ENCODE peak calls at places on chromosomes 12 and 14, in five cellular contexts. One of them, this sample, is unnamed. For H3K9me3, the result is how much of the 10 kb centered on the place peaks cover.

GRCh38 chr14:85481471-85481870 is 48.5 kb upstream of the FLRT2 start:
- DNase-seq in lower lobe of right lung: no peak
- DNase-seq in IMR-90: no peak
- DNase-seq in prostate gland: no peak
- DNase-seq in neural progenitor cell: no peak
- DNase-seq in this sample: no peak

GRCh38 chr14:101192661-101193000 is 289.1 kb upstream of the RTL1 start:
- DNase-seq in IMR-90: no peak
- DNase-seq in neural progenitor cell: no peak
- DNase-seq in prostate gland: no peak
- DNase-seq in lower lobe of right lung: no peak
- DNase-seq in this sample: no peak

GRCh38 chr14:68968051-68968450 is 11.1 kb downstream of the ACTN1 start:
- DNase-seq in prostate gland: no peak
- DNase-seq in neural progenitor cell: no peak
- DNase-seq in lower lobe of right lung: no peak
- DNase-seq in IMR-90: no peak
- DNase-seq in this sample: no peak

GRCh38 chr12:31715283-31715825 is 13.5 kb downstream of the AMN1 start:
- DNase-seq in neural progenitor cell: no peak
- DNase-seq in IMR-90: peak
- DNase-seq in lower lobe of right lung: no peak
- DNase-seq in prostate gland: no peak
- DNase-seq in this sample: no peak

GRCh38 chr12:71174146-71174545 is 16.3 kb upstream of the TSPAN8 start:
- DNase-seq in prostate gland: no peak
- DNase-seq in neural progenitor cell: no peak
- DNase-seq in lower lobe of right lung: no peak
- DNase-seq in IMR-90: no peak
- DNase-seq in this sample: no peak

GRCh38 chr12:124750787-124751471 is 112.7 kb downstream of the SCARB1 start:
- DNase-seq in IMR-90: no peak
- DNase-seq in neural progenitor cell: peak
- DNase-seq in lower lobe of right lung: no peak
- DNase-seq in prostate gland: no peak
- DNase-seq in this sample: peak

GRCh38 chr12:120075034-120075616 is 41.4 kb downstream of the RAB35 start:
- DNase-seq in IMR-90: no peak
- DNase-seq in lower lobe of right lung: no peak
- DNase-seq in prostate gland: no peak
- DNase-seq in neural progenitor cell: no peak
- DNase-seq in this sample: no peak

GRCh38 chr14:59755388-59755787 is 115.2 kb downstream of the RTN1 start:
- DNase-seq in IMR-90: no peak
- DNase-seq in neural progenitor cell: no peak
- DNase-seq in prostate gland: no peak
- DNase-seq in lower lobe of right lung: no peak
- DNase-seq in this sample: no peak

GRCh38 chr12:106146987-106147386 is 8.2 kb upstream of the NUAK1 start:
- DNase-seq in neural progenitor cell: no peak
- DNase-seq in IMR-90: no peak
- DNase-seq in lower lobe of right lung: no peak
- DNase-seq in prostate gland: no peak
- DNase-seq in this sample: no peak

GRCh38 chr12:94280063-94280462 is 131.7 kb downstream of the PLXNC1 start:
- DNase-seq in lower lobe of right lung: no peak
- DNase-seq in neural progenitor cell: no peak
- DNase-seq in IMR-90: no peak
- DNase-seq in prostate gland: no peak
- DNase-seq in this sample: no peak

GRCh38 chr14:36346052-36346451 is 25.6 kb upstream of the MBIP start:
- DNase-seq in neural progenitor cell: no peak
- DNase-seq in prostate gland: no peak
- DNase-seq in IMR-90: no peak
- DNase-seq in lower lobe of right lung: no peak
- DNase-seq in this sample: no peak

GRCh38 chr14:23351681-23352505 is 794 bp downstream of the SLC22A17 start:
- DNase-seq in neural progenitor cell: peak
- DNase-seq in IMR-90: no peak
- DNase-seq in prostate gland: no peak
- DNase-seq in lower lobe of right lung: no peak
- DNase-seq in this sample: peak

GRCh38 chr12:52546126-52546525 is 6.8 kb downstream of the KRT71 start:
- DNase-seq in IMR-90: no peak
- DNase-seq in prostate gland: no peak
- DNase-seq in lower lobe of right lung: no peak
- DNase-seq in neural progenitor cell: no peak
- DNase-seq in this sample: no peak

GRCh38 chr12:120849765-120850164 is 54.4 kb downstream of the SPPL3 start:
- DNase-seq in prostate gland: peak
- DNase-seq in IMR-90: peak
- DNase-seq in neural progenitor cell: no peak
- DNase-seq in lower lobe of right lung: no peak
- DNase-seq in this sample: peak

GRCh38 chr12:15146585-15146984 is 74.6 kb downstream of the RERG start:
- DNase-seq in prostate gland: no peak
- DNase-seq in neural progenitor cell: peak
- DNase-seq in lower lobe of right lung: no peak
- DNase-seq in IMR-90: peak
- DNase-seq in this sample: no peak

GRCh38 chr14:73913256-73913655 is 26.6 kb downstream of the ZNF410 start:
- DNase-seq in neural progenitor cell: no peak
- DNase-seq in lower lobe of right lung: no peak
- DNase-seq in prostate gland: no peak
- DNase-seq in IMR-90: peak
- DNase-seq in this sample: no peak

GRCh38 chr12:56991319-56991906 is 14.9 kb downstream of the ZBTB39 start:
- DNase-seq in neural progenitor cell: no peak
- DNase-seq in lower lobe of right lung: peak
- DNase-seq in IMR-90: no peak
- DNase-seq in prostate gland: no peak
- DNase-seq in this sample: peak

GRCh38 chr12:19064713-19065112 is 64.8 kb upstream of the PLEKHA5 start:
- DNase-seq in prostate gland: no peak
- DNase-seq in neural progenitor cell: no peak
- DNase-seq in lower lobe of right lung: no peak
- DNase-seq in IMR-90: no peak
- DNase-seq in this sample: no peak

DNA sequence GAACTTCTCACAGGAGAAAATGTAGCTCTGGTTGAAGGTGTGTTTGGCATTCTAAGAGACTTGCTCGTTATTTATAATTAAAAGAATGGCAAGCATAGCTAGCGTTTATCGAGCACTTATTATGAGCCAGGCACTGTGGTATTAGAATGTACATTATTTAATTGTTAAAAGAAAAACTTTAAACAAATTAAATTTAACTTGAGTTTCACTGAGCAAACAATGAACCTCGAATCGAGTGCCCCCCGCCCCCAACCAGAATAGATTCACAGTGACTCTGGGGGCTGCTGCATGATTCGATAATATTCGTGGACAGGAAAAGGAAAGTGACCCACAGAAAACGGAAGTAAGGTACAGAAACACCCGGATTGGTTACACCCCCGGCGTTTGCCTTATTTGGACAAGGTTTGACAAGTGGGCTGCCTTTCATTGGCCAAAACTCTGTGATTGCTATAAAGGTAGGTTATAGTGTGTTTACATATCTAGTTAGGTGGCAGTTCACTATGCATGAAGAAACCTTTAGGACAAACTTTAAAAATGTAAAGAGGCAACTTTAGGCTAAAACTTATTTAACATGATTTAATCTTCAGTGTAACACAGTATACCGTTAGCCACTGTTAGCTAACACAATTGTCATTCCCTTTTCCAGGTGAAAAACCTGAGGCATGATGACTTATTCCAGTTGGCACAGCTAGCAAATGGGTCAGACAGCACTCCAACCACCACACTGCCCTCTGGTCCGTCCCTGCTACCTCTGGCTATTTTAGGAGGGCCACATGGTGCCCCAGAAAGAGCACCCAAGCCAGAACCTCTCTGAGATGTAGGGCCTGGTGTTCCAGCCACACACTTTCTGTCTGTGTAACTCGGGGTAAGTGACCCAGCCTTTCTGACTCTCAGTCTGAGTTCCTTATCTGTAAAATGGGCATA is 7.1 kb downstream of the SCNN1A start:
- DNase-seq in neural progenitor cell: no peak
- DNase-seq in prostate gland: no peak
- DNase-seq in lower lobe of right lung: peak
- DNase-seq in IMR-90: no peak
- DNase-seq in this sample: no peak
- TF ChIP-seq CTCF in neural progenitor cell: no peak
- TF ChIP-seq CTCF in prostate gland: no peak
- TF ChIP-seq CTCF in lower lobe of right lung: no peak
- TF ChIP-seq CTCF in IMR-90: no peak
- TF ChIP-seq CTCF in this sample: no peak

GRCh38 chr12:12880537-12880936 is 10.8 kb upstream of the GPRC5A start:
- DNase-seq in neural progenitor cell: no peak
- DNase-seq in IMR-90: no peak
- DNase-seq in prostate gland: no peak
- DNase-seq in lower lobe of right lung: no peak
- DNase-seq in this sample: no peak
- H3K9me3 ChIP-seq in neural progenitor cell: under half
- H3K9me3 ChIP-seq in IMR-90: under half
- H3K9me3 ChIP-seq in prostate gland: under half
- H3K9me3 ChIP-seq in lower lobe of right lung: under half
- H3K9me3 ChIP-seq in this sample: under half

GRCh38 chr12:59372971-59373370 is 222.9 kb upstream of the SLC16A7 start:
- DNase-seq in lower lobe of right lung: no peak
- DNase-seq in IMR-90: peak
- DNase-seq in neural progenitor cell: peak
- DNase-seq in prostate gland: no peak
- DNase-seq in this sample: peak
- TF ChIP-seq CTCF in lower lobe of right lung: no peak
- TF ChIP-seq CTCF in IMR-90: peak
- TF ChIP-seq CTCF in neural progenitor cell: peak
- TF ChIP-seq CTCF in prostate gland: no peak
- TF ChIP-seq CTCF in this sample: peak

DNA sequence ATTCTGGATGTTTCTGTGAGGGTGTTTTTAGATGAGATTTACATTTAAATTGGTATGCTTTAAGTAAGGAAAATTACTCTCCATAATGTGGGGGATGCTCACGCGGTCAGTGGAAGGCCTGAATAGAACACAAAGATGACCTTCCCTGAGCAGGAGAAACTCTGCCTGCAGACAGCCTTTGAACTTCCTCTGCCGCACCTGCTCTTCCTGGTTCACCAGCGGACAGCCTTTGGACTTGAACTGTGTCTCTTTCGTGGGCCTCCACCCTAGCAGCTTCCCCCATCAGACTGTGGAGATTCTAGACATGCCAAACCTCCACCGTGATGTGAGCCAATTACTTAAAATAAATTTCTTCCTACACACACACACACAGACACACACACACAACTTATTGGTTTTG is 210.7 kb downstream of the EFCAB11 start:
- DNase-seq in IMR-90: no peak
- DNase-seq in prostate gland: no peak
- DNase-seq in neural progenitor cell: no peak
- DNase-seq in lower lobe of right lung: no peak
- DNase-seq in this sample: no peak
- H3K9me3 ChIP-seq in IMR-90: under half
- H3K9me3 ChIP-seq in prostate gland: under half
- H3K9me3 ChIP-seq in neural progenitor cell: under half
- H3K9me3 ChIP-seq in lower lobe of right lung: under half
- H3K9me3 ChIP-seq in this sample: under half

GRCh38 chr14:87052646-87053225 is 940.2 kb downstream of the GALC start:
- DNase-seq in lower lobe of right lung: no peak
- DNase-seq in neural progenitor cell: no peak
- DNase-seq in IMR-90: no peak
- DNase-seq in prostate gland: no peak
- DNase-seq in this sample: no peak
- TF ChIP-seq CTCF in lower lobe of right lung: no peak
- TF ChIP-seq CTCF in neural progenitor cell: no peak
- TF ChIP-seq CTCF in IMR-90: no peak
- TF ChIP-seq CTCF in prostate gland: no peak
- TF ChIP-seq CTCF in this sample: no peak